ENCODE peak calls at places on chromosomes 2 and 18, in four cellular contexts. A is astrocyte of the spinal cord, Z is fibroblast of the aortic adventitia, E is uterus. B is an unnamed sample.

GRCh38 chr2:152585830-152586484 is 131.3 kb downstream of the PRPF40A start:
- DNase-seq in A (peak), Z (peak), E (no peak), B (no peak)

GRCh38 chr2:126979604-126980003 is 80.9 kb downstream of the TEX51 start:
- DNase-seq in A (no peak), Z (peak), E (no peak), B (no peak)

GRCh38 chr2:234735829-234736228 is 216.0 kb upstream of the SH3BP4 start:
- DNase-seq in A (no peak), Z (no peak), E (no peak), B (no peak)

GRCh38 chr2:236962816-236963215 is 122.9 kb upstream of the COPS8 start:
- DNase-seq in A (no peak), Z (no peak), E (no peak), B (no peak)

GRCh38 chr2:224259831-224260230 is 142.1 kb downstream of the FAM124B start:
- DNase-seq in A (no peak), Z (no peak), E (no peak), B (no peak)

GRCh38 chr2:192741889-192742288 is 547.2 kb upstream of the TMEFF2 start:
- DNase-seq in A (no peak), Z (no peak), E (no peak), B (no peak)

GRCh38 chr18:25099838-25100393 is 252.1 kb downstream of the ZNF521 start:
- DNase-seq in A (peak), Z (peak), E (no peak), B (no peak)

GRCh38 chr2:70190086-70190412 is 770 bp downstream of the C2orf42 start:
- DNase-seq in A (no peak), Z (no peak), E (no peak), B (no peak)

GRCh38 chr2:113720167-113720566 is 36.3 kb downstream of the SLC35F5 start:
- DNase-seq in A (no peak), Z (peak), E (no peak), B (no peak)

GRCh38 chr2:151518802-151519201 is 109.1 kb downstream of the RIF1 start:
- DNase-seq in A (peak), Z (no peak), E (no peak), B (no peak)

GRCh38 chr2:139721454-139721995 is 941.3 kb upstream of the NXPH2 start:
- DNase-seq in A (no peak), Z (no peak), E (no peak), B (no peak)

GRCh38 chr2:112541315-112542122 is 746 bp upstream of the POLR1B start:
- DNase-seq in A (peak), Z (no peak), E (no peak), B (no peak)

GRCh38 chr2:64595397-64596160 is 58.1 kb downstream of the SERTAD2 start:
- DNase-seq in A (peak), Z (peak), E (no peak), B (no peak)

GRCh38 chr2:154934213-154934612 is 235.7 kb downstream of the KCNJ3 start:
- DNase-seq in A (no peak), Z (no peak), E (no peak), B (no peak)

GRCh38 chr2:8627692-8628085 is 54.2 kb upstream of the ID2 start:
- DNase-seq in A (no peak), Z (no peak), E (no peak), B (no peak)

GRCh38 chr2:15941970-15942710 is 1.8 kb downstream of the MYCN start:
- DNase-seq in A (no peak), Z (no peak), E (no peak), B (no peak)

GRCh38 chr18:666177-666576 is 8.7 kb downstream of the TYMS start:
- DNase-seq in A (no peak), Z (no peak), E (no peak), B (no peak)

GRCh38 chr2:25481381-25482310 is 139.9 kb upstream of the DNMT3A start:
- DNase-seq in A (peak), Z (no peak), E (no peak), B (no peak)

GRCh38 chr2:141015339-141016047 is 1115.3 kb downstream of the LRP1B start:
- DNase-seq in A (peak), Z (peak), E (no peak), B (no peak)

GRCh38 chr18:48674758-48675157 is 135.9 kb downstream of the CTIF start:
- DNase-seq in A (no peak), Z (no peak), E (peak), B (no peak)

GRCh38 chr18:59042477-59042842 is 97.2 kb upstream of the SEC11C start:
- DNase-seq in A (no peak), Z (peak), E (no peak), B (no peak)

GRCh38 chr2:1186405-1186804 is 226.9 kb upstream of the TPO start:
- DNase-seq in A (no peak), Z (no peak), E (no peak), B (no peak)

DNA sequence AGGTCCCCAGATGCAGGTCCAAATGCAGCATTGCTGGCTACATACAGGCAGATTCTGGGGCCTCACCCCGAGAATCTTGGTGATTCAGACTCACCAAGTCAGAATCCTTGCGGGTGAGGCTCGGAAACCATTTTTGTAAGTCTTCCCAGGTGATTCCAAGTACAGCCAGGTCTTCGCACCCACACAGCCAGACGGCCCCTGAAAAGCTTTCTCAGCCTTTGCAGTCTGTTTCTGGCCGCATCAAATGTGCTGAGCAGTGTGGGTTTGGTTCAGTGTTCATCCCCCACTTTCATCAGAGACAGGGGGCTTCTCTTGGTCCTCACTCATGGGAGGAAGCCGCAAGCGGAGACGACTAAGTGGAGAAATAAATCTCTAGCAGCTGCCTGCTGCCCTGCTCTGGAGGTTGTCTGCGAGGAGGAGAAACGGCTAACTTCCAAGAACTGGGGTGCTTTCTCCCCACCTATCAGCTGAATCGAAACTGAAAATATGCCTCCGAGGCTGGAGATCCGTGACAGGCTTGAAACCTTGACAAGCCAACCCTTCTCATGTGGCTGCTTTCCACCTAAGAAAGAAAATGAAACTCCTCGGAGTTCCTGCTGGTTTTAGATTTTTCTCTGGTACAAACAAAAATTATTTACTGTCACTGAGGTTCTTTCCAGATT is 8.9 kb upstream of the TMEM185B start:
- DNase-seq in A (no peak), Z (peak), E (no peak), B (no peak)
- H3K4me3 ChIP-seq in A (peak), Z (peak), E (peak), B (no peak)

DNA sequence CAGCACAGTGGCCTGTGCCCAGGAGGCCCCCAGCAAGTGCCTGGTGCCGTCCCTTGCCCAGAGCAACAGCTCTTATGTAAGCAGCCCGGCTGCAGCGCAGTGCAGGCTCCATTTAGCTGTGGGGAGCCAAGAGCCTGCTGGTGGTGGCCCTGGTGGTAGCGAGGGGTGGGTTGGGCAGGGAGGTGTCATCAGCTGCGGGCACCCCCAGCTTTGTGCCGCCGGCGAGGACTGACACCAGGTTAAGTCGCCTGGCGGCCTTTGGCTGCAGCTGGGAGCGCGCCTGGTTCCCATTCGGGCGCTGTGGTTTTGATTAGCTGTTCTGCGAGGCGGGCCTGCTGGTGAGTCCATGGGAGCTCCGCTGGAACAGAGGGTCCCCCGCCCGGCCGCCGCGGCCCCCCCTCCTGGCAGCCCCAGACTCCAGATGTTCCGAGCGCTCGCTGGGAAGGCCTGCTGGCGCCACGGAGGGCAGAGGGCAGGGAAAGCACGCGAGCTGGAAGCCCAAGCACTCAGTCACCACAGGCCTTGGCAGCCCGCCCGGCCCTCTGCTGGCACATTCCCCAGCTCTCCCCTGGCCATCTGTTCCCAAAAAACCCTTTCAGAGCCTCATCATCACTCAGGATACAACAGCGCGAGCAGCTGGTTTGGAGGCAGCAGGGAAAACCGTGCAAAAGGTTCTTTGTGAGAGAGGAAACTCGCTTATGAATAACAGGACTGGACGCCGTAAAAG is 18.4 kb downstream of the ATOH8 start:
- DNase-seq in A (peak), Z (peak), E (peak), B (peak)
- TF ChIP-seq CTCF in A (peak), Z (peak), E (peak), B (peak)

GRCh38 chr2:203659650-203660049 is 46.8 kb upstream of the CD28 start:
- DNase-seq in A (no peak), Z (no peak), E (no peak), B (no peak)
- H3K4me3 ChIP-seq in A (no peak), Z (no peak), E (no peak), B (no peak)

DNA sequence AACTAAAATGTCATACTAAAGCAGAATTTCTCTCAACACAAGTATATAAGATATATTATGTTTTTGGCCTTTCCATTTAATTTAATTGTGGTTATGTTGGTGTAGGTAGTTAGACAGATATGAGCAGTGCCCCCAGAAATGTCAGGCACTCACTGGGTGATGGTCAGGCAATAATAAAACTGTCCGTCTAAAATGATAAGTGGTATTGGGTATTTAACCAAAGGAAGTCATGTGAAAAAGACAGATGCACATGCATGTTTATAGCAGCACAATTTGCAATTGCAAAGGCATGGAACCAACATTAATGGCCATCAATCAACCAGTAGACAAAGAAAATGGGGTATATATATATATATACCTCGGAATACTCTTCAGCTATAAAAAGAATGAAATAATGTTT is 936.6 kb upstream of the SLC39A10 start:
- DNase-seq in A (no peak), Z (no peak), E (no peak), B (no peak)
- TF ChIP-seq CTCF in A (no peak), Z (no peak), E (no peak), B (no peak)